ENCODE peak calls at places on chromosome 4, in five cellular contexts. P is GM10248, W is natural killer cell, R is cardiac fibroblast, E is HFFc6. M is an unnamed sample.

GRCh38 chr4:123671633-123672404 is 275.2 kb downstream of the SPRY1 start:
- DNase-seq in P (peak; percentile 37), W (no peak), R (no peak), E (no peak), M (no peak)

GRCh38 chr4:26723216-26723615 is 137.4 kb upstream of the STIM2 start:
- DNase-seq in P (peak; percentile 12), W (peak; percentile 29), R (no peak), E (no peak), M (no peak)

GRCh38 chr4:158535130-158535614 is 13.5 kb downstream of the RXFP1 start:
- DNase-seq in P (no peak), W (no peak), R (peak; percentile 58), E (peak; percentile 65), M (peak; percentile 51)

GRCh38 chr4:122663814-122664610 is 43.1 kb upstream of the IL21 start:
- DNase-seq in P (no peak), W (no peak), R (peak; percentile 35), E (peak; percentile 32), M (peak; percentile 65)

GRCh38 chr4:98604723-98605122 is 53.7 kb downstream of the TSPAN5 start:
- DNase-seq in P (no peak), W (no peak), R (no peak), E (no peak), M (no peak)

GRCh38 chr4:1011022-1011694 is at the start of gene FGFRL1:
- DNase-seq in P (peak; percentile 93), W (peak; percentile 76), R (peak; percentile 93), E (peak; percentile 71), M (peak; percentile 86)

GRCh38 chr4:4260185-4260751 is 12.2 kb upstream of the TMEM128 start:
- DNase-seq in P (peak; percentile 50), W (no peak), R (peak; percentile 88), E (peak; percentile 82), M (peak; percentile 69)

GRCh38 chr4:133621628-133622027 is 472.5 kb downstream of the PCDH10 start:
- DNase-seq in P (no peak), W (no peak), R (no peak), E (no peak), M (no peak)

GRCh38 chr4:3423952-3424351 is 17.8 kb upstream of the HGFAC start:
- DNase-seq in P (no peak), W (no peak), R (no peak), E (no peak), M (no peak)

GRCh38 chr4:106698621-106699195 is 330.1 kb upstream of the GIMD1 start:
- DNase-seq in P (no peak), W (no peak), R (no peak), E (no peak), M (no peak)

GRCh38 chr4:30511751-30512150 is 208.4 kb upstream of the PCDH7 start:
- DNase-seq in P (no peak), W (no peak), R (no peak), E (no peak), M (no peak)

GRCh38 chr4:20857081-20857480 is 156.8 kb downstream of the PACRGL start:
- DNase-seq in P (no peak), W (no peak), R (no peak), E (no peak), M (no peak)

GRCh38 chr4:8778301-8778700 is 93.3 kb downstream of the HMX1 start:
- DNase-seq in P (no peak), W (no peak), R (no peak), E (no peak), M (no peak)

GRCh38 chr4:53571936-53572580 is 19.2 kb downstream of the LNX1 start:
- DNase-seq in P (no peak), W (no peak), R (no peak), E (no peak), M (no peak)

GRCh38 chr4:111696505-111696904 is 448.7 kb upstream of the FAM241A start:
- DNase-seq in P (no peak), W (no peak), R (no peak), E (no peak), M (no peak)

GRCh38 chr4:58776627-58777026 is 1666.4 kb upstream of the IGFBP7 start:
- DNase-seq in P (no peak), W (no peak), R (no peak), E (no peak), M (no peak)

GRCh38 chr4:80732010-80732409 is 298.5 kb upstream of the BMP3 start:
- DNase-seq in P (no peak), W (no peak), R (no peak), E (peak; percentile 56), M (peak; percentile 4)
- TF ChIP-seq CTCF in P (no peak), W (no peak), R (no peak), E (no peak), M (no peak)

GRCh38 chr4:107760281-107760947 is 40.4 kb upstream of the PAPSS1 start:
- DNase-seq in P (no peak), W (no peak), R (peak; percentile 43), E (no peak), M (no peak)
- TF ChIP-seq CTCF in P (no peak), W (no peak), R (peak; percentile 30), E (no peak), M (peak; percentile 35)

GRCh38 chr4:155497306-155497705 is 120.5 kb upstream of the MAP9 start:
- DNase-seq in P (no peak), W (no peak), R (no peak), E (no peak), M (no peak)
- TF ChIP-seq CTCF in P (no peak), W (no peak), R (peak; percentile 8), E (no peak), M (no peak)

GRCh38 chr4:108874806-108875205 is 112.0 kb upstream of the ETNPPL start:
- DNase-seq in P (no peak), W (no peak), R (no peak), E (no peak), M (no peak)
- TF ChIP-seq CTCF in P (no peak), W (no peak), R (no peak), E (no peak), M (no peak)

GRCh38 chr4:125526420-125526819 is 211.7 kb downstream of the FAT4 start:
- DNase-seq in P (no peak), W (no peak), R (no peak), E (no peak), M (no peak)
- TF ChIP-seq CTCF in P (no peak), W (no peak), R (peak; percentile 11), E (peak; percentile 72), M (peak; percentile 14)

DNA sequence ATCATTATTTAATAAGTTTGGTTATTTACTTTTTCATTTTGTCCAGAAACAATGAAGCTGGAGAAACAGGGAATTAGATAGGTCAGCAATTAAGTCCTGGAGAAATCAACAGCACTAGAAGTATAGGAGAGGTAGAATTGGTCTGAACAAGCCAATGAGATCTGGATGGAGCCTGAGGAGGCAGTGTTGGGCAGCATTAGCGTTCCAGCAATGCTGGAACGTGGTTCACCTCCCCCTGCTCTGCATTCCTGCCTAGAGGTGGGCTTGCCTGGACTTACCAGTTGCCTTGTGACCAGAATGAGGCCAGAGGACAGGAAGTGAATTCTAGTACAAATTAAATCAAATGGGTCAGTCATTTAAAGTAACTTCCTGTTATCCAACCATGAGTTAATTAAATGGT is 4.6 kb downstream of the RASSF6 start:
- DNase-seq in P (no peak), W (no peak), R (no peak), E (no peak), M (no peak)
- TF ChIP-seq CTCF in P (no peak), W (no peak), R (no peak), E (no peak), M (no peak)

GRCh38 chr4:184648220-184649025 is 824 bp downstream of the CASP3 start:
- DNase-seq in P (peak; percentile 33), W (peak; percentile 43), R (peak; percentile 62), E (peak; percentile 48), M (peak; percentile 51)
- TF ChIP-seq CTCF in P (no peak), W (no peak), R (no peak), E (no peak), M (no peak)

GRCh38 chr4:16887887-16888286 is 10.6 kb downstream of the LDB2 start:
- DNase-seq in P (no peak), W (no peak), R (no peak), E (no peak), M (no peak)
- TF ChIP-seq CTCF in P (no peak), W (no peak), R (no peak), E (no peak), M (no peak)

GRCh38 chr4:24475756-24476155 is 108.6 kb downstream of the DHX15 start:
- DNase-seq in P (no peak), W (no peak), R (no peak), E (no peak), M (no peak)

GRCh38 chr4:24473309-24473721 is 111.0 kb downstream of the DHX15 start:
- DNase-seq in P (no peak), W (no peak), R (peak; percentile 39), E (peak; percentile 39), M (peak; percentile 23)

GRCh38 chr4:24470681-24471622 is 113.4 kb downstream of the DHX15 start:
- DNase-seq in P (peak; percentile 64), W (no peak), R (peak; percentile 54), E (no peak), M (peak; percentile 22)

GRCh38 chr4:24472514-24473308 is 111.6 kb downstream of the DHX15 start:
- DNase-seq in P (peak; percentile 80), W (peak; percentile 45), R (peak; percentile 86), E (peak; percentile 82), M (peak; percentile 69)

DNA sequence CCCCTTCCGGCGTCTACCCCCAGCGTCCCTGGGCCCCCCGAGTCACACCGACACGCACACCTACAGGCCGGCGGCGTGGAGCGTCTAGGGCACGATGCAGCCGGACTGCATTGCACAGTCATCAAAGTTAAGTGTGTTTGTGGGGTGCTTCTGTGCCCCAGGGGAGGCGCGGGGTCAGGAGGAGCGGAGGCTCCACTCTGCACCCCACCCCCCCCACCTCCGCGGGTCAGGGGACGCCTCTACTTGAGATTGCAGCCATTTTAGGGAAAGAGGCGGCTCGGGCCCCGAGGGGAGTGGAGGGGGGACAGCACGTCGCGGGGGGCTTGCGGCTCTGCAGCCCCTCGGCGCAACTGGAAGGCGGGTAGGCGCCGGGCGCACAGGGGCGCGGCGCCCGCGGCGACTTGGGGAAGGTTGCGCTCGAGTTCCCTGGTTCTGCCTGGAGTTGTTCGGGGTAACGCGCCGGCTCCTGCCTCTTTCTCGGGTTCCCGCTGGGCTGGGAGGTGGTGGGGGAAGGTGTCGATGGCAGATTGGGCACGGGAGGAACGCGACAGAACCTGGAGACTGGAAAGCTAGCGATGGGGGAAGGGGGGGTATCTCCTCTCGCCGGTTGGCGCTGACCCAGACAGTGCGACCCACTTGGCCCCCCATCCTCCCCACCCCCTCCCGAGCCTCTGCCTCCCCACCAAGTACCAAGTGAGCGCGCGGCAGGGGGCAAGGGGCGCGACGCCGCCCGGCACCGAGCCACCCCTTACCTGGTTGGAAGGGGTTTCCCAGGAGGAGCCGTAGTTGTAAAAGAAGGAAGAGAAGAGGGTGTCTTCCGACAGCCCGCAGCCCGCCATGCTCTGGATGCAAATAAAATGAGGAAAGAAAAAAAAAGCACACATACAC is 112.5 kb downstream of the DHX15 start:
- DNase-seq in P (peak; percentile 29), W (no peak), R (peak; percentile 7), E (no peak), M (peak; percentile 6)
- TF ChIP-seq CTCF in P (no peak), W (no peak), R (no peak), E (no peak), M (no peak)

DNA sequence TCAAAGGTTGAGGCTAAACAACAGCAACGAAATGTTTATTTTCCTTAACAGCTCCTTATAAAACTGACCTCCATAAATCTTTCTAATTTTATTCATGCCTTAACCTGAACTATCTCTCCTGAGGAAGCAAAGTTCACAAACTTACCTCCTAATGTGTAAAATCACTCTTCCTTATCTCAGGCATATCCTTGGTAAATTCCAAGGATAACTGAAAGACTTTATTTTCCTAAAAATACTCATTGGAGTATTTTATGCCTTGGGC is 197.4 kb downstream of the NWD2 start:
- DNase-seq in P (no peak), W (no peak), R (no peak), E (no peak), M (no peak)
- TF ChIP-seq CTCF in P (no peak), W (no peak), R (no peak), E (no peak), M (no peak)

M was measured in AG10803.